ENCODE peak calls at places on chromosomes 12 and 14, in five cellular contexts. One of them, this sample, is unnamed.

GRCh38 chr14:29548948-29549370 is 378.7 kb downstream of the PRKD1 start:
- DNase-seq in choroid plexus epithelial cell: peak; percentile 90
- DNase-seq in nephron progenitor cell: peak; percentile 7
- DNase-seq in lower lobe of right lung: no peak
- DNase-seq in lower leg skin: no peak
- DNase-seq in this sample: no peak

GRCh38 chr12:2691001-2691339 is 103.8 kb upstream of the FKBP4 start:
- DNase-seq in choroid plexus epithelial cell: peak; percentile 31
- DNase-seq in nephron progenitor cell: peak; percentile 65
- DNase-seq in lower lobe of right lung: peak; percentile 49
- DNase-seq in lower leg skin: no peak
- DNase-seq in this sample: peak; percentile 68

GRCh38 chr12:54429014-54429471 is 10.0 kb upstream of the ITGA5 start:
- DNase-seq in choroid plexus epithelial cell: no peak
- DNase-seq in nephron progenitor cell: no peak
- DNase-seq in lower lobe of right lung: no peak
- DNase-seq in lower leg skin: no peak
- DNase-seq in this sample: no peak

GRCh38 chr12:105291531-105291930 is 39.0 kb upstream of the C12orf75 start:
- DNase-seq in choroid plexus epithelial cell: no peak
- DNase-seq in nephron progenitor cell: no peak
- DNase-seq in lower lobe of right lung: no peak
- DNase-seq in lower leg skin: no peak
- DNase-seq in this sample: no peak

GRCh38 chr12:89126712-89127111 is 225.6 kb downstream of the DUSP6 start:
- DNase-seq in choroid plexus epithelial cell: peak; percentile 60
- DNase-seq in nephron progenitor cell: no peak
- DNase-seq in lower lobe of right lung: no peak
- DNase-seq in lower leg skin: no peak
- DNase-seq in this sample: no peak

GRCh38 chr12:112191201-112191600 is 65.8 kb downstream of the TRAFD1 start:
- DNase-seq in choroid plexus epithelial cell: no peak
- DNase-seq in nephron progenitor cell: no peak
- DNase-seq in lower lobe of right lung: no peak
- DNase-seq in lower leg skin: no peak
- DNase-seq in this sample: no peak

GRCh38 chr12:95953000-95953399 is 9.9 kb downstream of the AMDHD1 start:
- DNase-seq in choroid plexus epithelial cell: no peak
- DNase-seq in nephron progenitor cell: no peak
- DNase-seq in lower lobe of right lung: no peak
- DNase-seq in lower leg skin: no peak
- DNase-seq in this sample: no peak

GRCh38 chr12:59698599-59698998 is 102.8 kb downstream of the SLC16A7 start:
- DNase-seq in choroid plexus epithelial cell: peak; percentile 87
- DNase-seq in nephron progenitor cell: no peak
- DNase-seq in lower lobe of right lung: no peak
- DNase-seq in lower leg skin: no peak
- DNase-seq in this sample: no peak

GRCh38 chr12:45260481-45260824 is 44.6 kb downstream of the ANO6 start:
- DNase-seq in choroid plexus epithelial cell: no peak
- DNase-seq in nephron progenitor cell: no peak
- DNase-seq in lower lobe of right lung: no peak
- DNase-seq in lower leg skin: no peak
- DNase-seq in this sample: no peak

GRCh38 chr12:27841392-27841882 is 61.4 kb upstream of the MANSC4 start:
- DNase-seq in choroid plexus epithelial cell: peak; percentile 55
- DNase-seq in nephron progenitor cell: no peak
- DNase-seq in lower lobe of right lung: no peak
- DNase-seq in lower leg skin: no peak
- DNase-seq in this sample: no peak

GRCh38 chr12:50720085-50720484 is 43.8 kb upstream of the ATF1 start:
- DNase-seq in choroid plexus epithelial cell: peak; percentile 42
- DNase-seq in nephron progenitor cell: no peak
- DNase-seq in lower lobe of right lung: no peak
- DNase-seq in lower leg skin: no peak
- DNase-seq in this sample: no peak

GRCh38 chr12:108117902-108118301 is 11.2 kb upstream of the WSCD2 start:
- DNase-seq in choroid plexus epithelial cell: no peak
- DNase-seq in nephron progenitor cell: no peak
- DNase-seq in lower lobe of right lung: no peak
- DNase-seq in lower leg skin: no peak
- DNase-seq in this sample: no peak
- TF ChIP-seq CTCF in choroid plexus epithelial cell: no peak
- TF ChIP-seq CTCF in nephron progenitor cell: no peak
- TF ChIP-seq CTCF in lower lobe of right lung: no peak
- TF ChIP-seq CTCF in lower leg skin: no peak
- TF ChIP-seq CTCF in this sample: no peak

GRCh38 chr12:122871851-122872785 is 23.8 kb downstream of the VPS37B start:
- DNase-seq in choroid plexus epithelial cell: peak; percentile 82
- DNase-seq in nephron progenitor cell: no peak
- DNase-seq in lower lobe of right lung: peak; percentile 77
- DNase-seq in lower leg skin: peak; percentile 77
- DNase-seq in this sample: no peak

GRCh38 chr12:122872815-122873361 is 23.0 kb downstream of the VPS37B start:
- DNase-seq in choroid plexus epithelial cell: no peak
- DNase-seq in nephron progenitor cell: no peak
- DNase-seq in lower lobe of right lung: no peak
- DNase-seq in lower leg skin: no peak
- DNase-seq in this sample: no peak

GRCh38 chr12:122875590-122876220 is 20.2 kb downstream of the VPS37B start:
- DNase-seq in choroid plexus epithelial cell: no peak
- DNase-seq in nephron progenitor cell: no peak
- DNase-seq in lower lobe of right lung: no peak
- DNase-seq in lower leg skin: no peak
- DNase-seq in this sample: no peak

GRCh38 chr12:122873540-122873939 is 22.4 kb downstream of the VPS37B start:
- DNase-seq in choroid plexus epithelial cell: no peak
- DNase-seq in nephron progenitor cell: no peak
- DNase-seq in lower lobe of right lung: no peak
- DNase-seq in lower leg skin: no peak
- DNase-seq in this sample: no peak

DNA sequence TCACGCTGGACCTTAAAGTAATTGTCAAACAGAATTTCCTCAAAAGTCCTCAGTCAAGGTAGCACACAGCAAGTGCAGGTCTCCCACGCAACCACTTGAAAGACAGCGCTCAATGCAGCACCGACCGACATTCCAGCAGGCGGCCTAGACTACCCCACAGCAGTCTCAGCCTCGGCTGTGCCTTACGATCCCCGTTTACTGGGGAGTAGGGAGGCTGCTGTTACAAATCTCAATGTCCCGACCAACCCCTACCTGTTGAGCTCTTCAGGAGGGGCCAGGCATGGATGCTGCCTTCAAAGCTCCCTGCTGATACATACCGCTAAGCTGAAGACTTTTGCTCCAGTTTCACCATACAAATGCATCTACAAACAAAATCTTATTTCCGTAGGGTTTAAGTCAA is 21.8 kb downstream of the VPS37B start:
- DNase-seq in choroid plexus epithelial cell: no peak
- DNase-seq in nephron progenitor cell: no peak
- DNase-seq in lower lobe of right lung: no peak
- DNase-seq in lower leg skin: no peak
- DNase-seq in this sample: no peak
- TF ChIP-seq CTCF in choroid plexus epithelial cell: no peak
- TF ChIP-seq CTCF in nephron progenitor cell: no peak
- TF ChIP-seq CTCF in lower lobe of right lung: no peak
- TF ChIP-seq CTCF in lower leg skin: no peak
- TF ChIP-seq CTCF in this sample: peak; percentile 15

GRCh38 chr12:132131229-132131628 is 12.9 kb downstream of the DDX51 start:
- DNase-seq in choroid plexus epithelial cell: no peak
- DNase-seq in nephron progenitor cell: no peak
- DNase-seq in lower lobe of right lung: no peak
- DNase-seq in lower leg skin: no peak
- DNase-seq in this sample: no peak

GRCh38 chr12:132133952-132134652 is 10.0 kb downstream of the DDX51 start:
- DNase-seq in choroid plexus epithelial cell: no peak
- DNase-seq in nephron progenitor cell: no peak
- DNase-seq in lower lobe of right lung: no peak
- DNase-seq in lower leg skin: no peak
- DNase-seq in this sample: no peak

GRCh38 chr12:132132609-132133430 is 11.3 kb downstream of the DDX51 start:
- DNase-seq in choroid plexus epithelial cell: no peak
- DNase-seq in nephron progenitor cell: no peak
- DNase-seq in lower lobe of right lung: no peak
- DNase-seq in lower leg skin: no peak
- DNase-seq in this sample: no peak

GRCh38 chr12:132130690-132131089 is 13.4 kb downstream of the DDX51 start:
- DNase-seq in choroid plexus epithelial cell: no peak
- DNase-seq in nephron progenitor cell: no peak
- DNase-seq in lower lobe of right lung: no peak
- DNase-seq in lower leg skin: no peak
- DNase-seq in this sample: no peak

GRCh38 chr12:132131952-132132351 is 12.2 kb downstream of the DDX51 start:
- DNase-seq in choroid plexus epithelial cell: no peak
- DNase-seq in nephron progenitor cell: no peak
- DNase-seq in lower lobe of right lung: no peak
- DNase-seq in lower leg skin: no peak
- DNase-seq in this sample: no peak
- TF ChIP-seq CTCF in choroid plexus epithelial cell: no peak
- TF ChIP-seq CTCF in nephron progenitor cell: no peak
- TF ChIP-seq CTCF in lower lobe of right lung: no peak
- TF ChIP-seq CTCF in lower leg skin: no peak
- TF ChIP-seq CTCF in this sample: no peak

DNA sequence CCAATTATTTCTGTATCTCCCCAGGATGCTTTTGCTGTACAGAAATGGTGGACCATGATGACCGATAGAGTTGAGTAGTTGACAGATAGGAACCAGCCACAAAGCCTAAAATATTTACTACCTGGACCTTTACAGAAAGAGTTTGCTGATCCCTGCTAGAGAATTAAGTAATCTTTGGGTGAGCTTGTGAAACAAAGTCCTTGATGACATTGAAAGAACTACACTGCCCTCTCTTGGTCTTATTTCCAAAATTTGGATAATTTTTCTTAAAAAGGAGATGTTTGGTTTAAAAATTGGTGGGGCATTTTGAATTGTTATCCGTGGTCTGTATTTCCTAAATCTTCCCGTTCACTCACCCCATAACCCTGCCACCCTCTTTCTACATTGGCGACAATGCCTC is 13.7 kb upstream of the TCTN1 start:
- DNase-seq in choroid plexus epithelial cell: peak; percentile 80
- DNase-seq in nephron progenitor cell: no peak
- DNase-seq in lower lobe of right lung: no peak
- DNase-seq in lower leg skin: no peak
- DNase-seq in this sample: no peak
- TF ChIP-seq CTCF in choroid plexus epithelial cell: peak; percentile 45
- TF ChIP-seq CTCF in nephron progenitor cell: peak; percentile 21
- TF ChIP-seq CTCF in lower lobe of right lung: peak; percentile 43
- TF ChIP-seq CTCF in lower leg skin: no peak
- TF ChIP-seq CTCF in this sample: peak; percentile 35

GRCh38 chr14:75068294-75069020 is 984 bp upstream of the ZC2HC1C start:
- DNase-seq in choroid plexus epithelial cell: no peak
- DNase-seq in nephron progenitor cell: no peak
- DNase-seq in lower lobe of right lung: no peak
- DNase-seq in lower leg skin: no peak
- DNase-seq in this sample: no peak

GRCh38 chr14:75069811-75070145 is 337 bp downstream of the ZC2HC1C start:
- DNase-seq in choroid plexus epithelial cell: no peak
- DNase-seq in nephron progenitor cell: no peak
- DNase-seq in lower lobe of right lung: no peak
- DNase-seq in lower leg skin: no peak
- DNase-seq in this sample: no peak

GRCh38 chr14:75069021-75069810 is at the start of gene ZC2HC1C:
- DNase-seq in choroid plexus epithelial cell: peak; percentile 91
- DNase-seq in nephron progenitor cell: peak; percentile 91
- DNase-seq in lower lobe of right lung: peak; percentile 97
- DNase-seq in lower leg skin: peak; percentile 95
- DNase-seq in this sample: peak; percentile 93

GRCh38 chr14:75067212-75067611 is 2.2 kb upstream of the ZC2HC1C start:
- DNase-seq in choroid plexus epithelial cell: no peak
- DNase-seq in nephron progenitor cell: no peak
- DNase-seq in lower lobe of right lung: no peak
- DNase-seq in lower leg skin: no peak
- DNase-seq in this sample: no peak

GRCh38 chr14:75070383-75070782 is 942 bp downstream of the ZC2HC1C start:
- DNase-seq in choroid plexus epithelial cell: no peak
- DNase-seq in nephron progenitor cell: no peak
- DNase-seq in lower lobe of right lung: no peak
- DNase-seq in lower leg skin: no peak
- DNase-seq in this sample: no peak
- TF ChIP-seq CTCF in choroid plexus epithelial cell: no peak
- TF ChIP-seq CTCF in nephron progenitor cell: no peak
- TF ChIP-seq CTCF in lower lobe of right lung: no peak
- TF ChIP-seq CTCF in lower leg skin: no peak
- TF ChIP-seq CTCF in this sample: no peak

GRCh38 chr12:68686262-68686594 is 550 bp upstream of the NUP107 start:
- DNase-seq in choroid plexus epithelial cell: no peak
- DNase-seq in nephron progenitor cell: no peak
- DNase-seq in lower lobe of right lung: no peak
- DNase-seq in lower leg skin: no peak
- DNase-seq in this sample: no peak

GRCh38 chr12:68686595-68687521 is at the start of gene NUP107:
- DNase-seq in choroid plexus epithelial cell: peak; percentile 99
- DNase-seq in nephron progenitor cell: peak; percentile 98
- DNase-seq in lower lobe of right lung: peak; percentile 100
- DNase-seq in lower leg skin: peak; percentile 98
- DNase-seq in this sample: peak; percentile 99
- TF ChIP-seq CTCF in choroid plexus epithelial cell: peak; percentile 32
- TF ChIP-seq CTCF in nephron progenitor cell: no peak
- TF ChIP-seq CTCF in lower lobe of right lung: no peak
- TF ChIP-seq CTCF in lower leg skin: no peak
- TF ChIP-seq CTCF in this sample: peak; percentile 28

This sample was measured in progenitor cell of endocrine pancreas.